ENCODE peak calls at places on chromosomes 6 and 20, in six cellular contexts. One of them, this sample, is unnamed.

GRCh38 chr20:58894652-58895051 is 42.1 kb downstream of the GNAS start:
- DNase-seq in cardiac muscle cell: no peak
- DNase-seq in IMR-90: no peak
- DNase-seq in A549: no peak
- DNase-seq in prostate gland: no peak
- DNase-seq in lower lobe of right lung: no peak
- DNase-seq in this sample: no peak

GRCh38 chr6:114315841-114316595 is 26.8 kb downstream of the HS3ST5 start:
- DNase-seq in cardiac muscle cell: no peak
- DNase-seq in IMR-90: no peak
- DNase-seq in A549: no peak
- DNase-seq in prostate gland: no peak
- DNase-seq in lower lobe of right lung: no peak
- DNase-seq in this sample: no peak

GRCh38 chr6:74161380-74161779 is 465.4 kb downstream of the CD109 start:
- DNase-seq in cardiac muscle cell: no peak
- DNase-seq in IMR-90: peak; percentile 13
- DNase-seq in A549: no peak
- DNase-seq in prostate gland: no peak
- DNase-seq in lower lobe of right lung: no peak
- DNase-seq in this sample: no peak

GRCh38 chr6:63441266-63441956 is 121.6 kb upstream of the LGSN start:
- DNase-seq in cardiac muscle cell: peak; percentile 27
- DNase-seq in IMR-90: no peak
- DNase-seq in A549: peak; percentile 86
- DNase-seq in prostate gland: no peak
- DNase-seq in lower lobe of right lung: no peak
- DNase-seq in this sample: peak; percentile 43

GRCh38 chr6:105990151-105990550 is 96.0 kb upstream of the PRDM1 start:
- DNase-seq in cardiac muscle cell: no peak
- DNase-seq in IMR-90: no peak
- DNase-seq in A549: no peak
- DNase-seq in prostate gland: no peak
- DNase-seq in lower lobe of right lung: no peak
- DNase-seq in this sample: no peak

GRCh38 chr20:45456632-45457031 is 12.9 kb upstream of the WFDC2 start:
- DNase-seq in cardiac muscle cell: peak; percentile 58
- DNase-seq in IMR-90: no peak
- DNase-seq in A549: peak; percentile 42
- DNase-seq in prostate gland: no peak
- DNase-seq in lower lobe of right lung: peak; percentile 58
- DNase-seq in this sample: peak; percentile 64

GRCh38 chr20:19936801-19937583 is 80.2 kb upstream of the NAA20 start:
- DNase-seq in cardiac muscle cell: no peak
- DNase-seq in IMR-90: no peak
- DNase-seq in A549: no peak
- DNase-seq in prostate gland: no peak
- DNase-seq in lower lobe of right lung: peak; percentile 68
- DNase-seq in this sample: no peak

GRCh38 chr6:55450007-55450406 is 122.7 kb downstream of the GFRAL start:
- DNase-seq in cardiac muscle cell: no peak
- DNase-seq in IMR-90: peak; percentile 27
- DNase-seq in A549: no peak
- DNase-seq in prostate gland: no peak
- DNase-seq in lower lobe of right lung: no peak
- DNase-seq in this sample: no peak

GRCh38 chr6:2817778-2818443 is 23.8 kb downstream of the SERPINB1 start:
- DNase-seq in cardiac muscle cell: no peak
- DNase-seq in IMR-90: peak; percentile 61
- DNase-seq in A549: peak; percentile 24
- DNase-seq in prostate gland: no peak
- DNase-seq in lower lobe of right lung: no peak
- DNase-seq in this sample: no peak

GRCh38 chr20:32845786-32846185 is 12.9 kb upstream of the EFCAB8 start:
- DNase-seq in cardiac muscle cell: no peak
- DNase-seq in IMR-90: peak; percentile 37
- DNase-seq in A549: no peak
- DNase-seq in prostate gland: no peak
- DNase-seq in lower lobe of right lung: no peak
- DNase-seq in this sample: no peak

GRCh38 chr6:113672691-113673149 is 184.4 kb upstream of the MARCKS start:
- DNase-seq in cardiac muscle cell: no peak
- DNase-seq in IMR-90: peak; percentile 37
- DNase-seq in A549: no peak
- DNase-seq in prostate gland: no peak
- DNase-seq in lower lobe of right lung: peak; percentile 58
- DNase-seq in this sample: peak; percentile 20

GRCh38 chr6:64520050-64520449 is 884.4 kb downstream of the PHF3 start:
- DNase-seq in cardiac muscle cell: no peak
- DNase-seq in IMR-90: peak; percentile 95
- DNase-seq in A549: peak; percentile 30
- DNase-seq in prostate gland: no peak
- DNase-seq in lower lobe of right lung: no peak
- DNase-seq in this sample: no peak

GRCh38 chr6:110415297-110415916 is at the start of gene DDO:
- DNase-seq in cardiac muscle cell: peak; percentile 14
- DNase-seq in IMR-90: peak; percentile 22
- DNase-seq in A549: no peak
- DNase-seq in prostate gland: peak; percentile 79
- DNase-seq in lower lobe of right lung: peak; percentile 70
- DNase-seq in this sample: no peak

GRCh38 chr20:51703446-51704287 is 64.5 kb downstream of the ATP9A start:
- DNase-seq in cardiac muscle cell: no peak
- DNase-seq in IMR-90: no peak
- DNase-seq in A549: peak; percentile 79
- DNase-seq in prostate gland: no peak
- DNase-seq in lower lobe of right lung: no peak
- DNase-seq in this sample: peak; percentile 40

GRCh38 chr6:109373333-109373732 is 8.9 kb downstream of the CD164 start:
- DNase-seq in cardiac muscle cell: no peak
- DNase-seq in IMR-90: no peak
- DNase-seq in A549: no peak
- DNase-seq in prostate gland: no peak
- DNase-seq in lower lobe of right lung: no peak
- DNase-seq in this sample: no peak

GRCh38 chr6:6951355-6951754 is 156.4 kb upstream of the RREB1 start:
- DNase-seq in cardiac muscle cell: no peak
- DNase-seq in IMR-90: no peak
- DNase-seq in A549: no peak
- DNase-seq in prostate gland: no peak
- DNase-seq in lower lobe of right lung: no peak
- DNase-seq in this sample: no peak
- H3K27ac ChIP-seq in cardiac muscle cell: no peak overlapping the region
- H3K27ac ChIP-seq in IMR-90: no peak overlapping the region
- H3K27ac ChIP-seq in A549: no peak overlapping the region
- H3K27ac ChIP-seq in prostate gland: no peak overlapping the region
- H3K27ac ChIP-seq in lower lobe of right lung: no peak overlapping the region
- H3K27ac ChIP-seq in this sample: no peak overlapping the region

DNA sequence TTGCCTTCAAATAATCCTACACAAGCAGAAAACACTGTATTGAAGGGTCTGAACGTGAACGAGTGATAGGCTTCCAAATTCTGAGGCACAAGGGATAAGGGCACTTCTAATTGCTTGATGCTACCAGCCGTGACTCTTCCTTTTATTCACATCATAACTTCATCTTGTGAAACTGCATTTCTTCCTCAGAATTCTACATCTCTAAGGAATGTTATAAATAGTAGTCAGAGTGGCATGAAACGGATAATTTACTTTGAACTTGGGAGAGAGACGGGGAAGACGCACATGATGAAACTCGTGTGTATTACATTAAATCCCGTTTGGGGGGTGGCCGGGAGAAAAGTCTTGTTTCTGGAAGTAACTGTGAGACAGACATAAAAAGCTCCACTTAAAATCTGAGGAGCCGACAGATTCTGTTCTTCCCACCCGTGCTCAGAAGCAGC is 754 bp downstream of the HDDC2 start:
- DNase-seq in cardiac muscle cell: no peak
- DNase-seq in IMR-90: peak; percentile 51
- DNase-seq in A549: no peak
- DNase-seq in prostate gland: no peak
- DNase-seq in lower lobe of right lung: no peak
- DNase-seq in this sample: no peak
- H3K27ac ChIP-seq in cardiac muscle cell: peak overlapping the region; percentile 93
- H3K27ac ChIP-seq in IMR-90: peak overlapping the region; percentile 98
- H3K27ac ChIP-seq in A549: peak overlapping the region; percentile 99
- H3K27ac ChIP-seq in prostate gland: peak overlapping the region; percentile 83
- H3K27ac ChIP-seq in lower lobe of right lung: peak overlapping the region; percentile 92
- H3K27ac ChIP-seq in this sample: no peak overlapping the region

DNA sequence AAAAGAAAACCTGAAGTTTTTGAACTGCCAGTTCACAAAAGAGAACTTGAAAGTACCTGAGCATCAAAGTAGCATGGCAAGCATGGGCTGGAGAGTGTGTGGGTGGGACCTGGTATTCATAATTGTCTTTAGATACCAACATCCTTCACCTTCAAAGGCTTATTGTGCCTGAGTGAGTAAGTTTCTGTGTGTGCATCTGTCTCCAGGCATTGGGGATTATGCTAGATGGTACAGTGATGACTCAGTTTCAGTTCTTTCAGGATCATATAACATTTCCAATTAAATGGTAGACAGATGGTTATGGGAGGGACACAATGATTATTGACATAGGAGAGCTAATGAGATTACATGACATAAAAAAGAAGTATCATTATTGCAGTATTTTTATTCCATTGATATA is 238.5 kb downstream of the ZFAND3 start:
- DNase-seq in cardiac muscle cell: no peak
- DNase-seq in IMR-90: peak; percentile 78
- DNase-seq in A549: no peak
- DNase-seq in prostate gland: no peak
- DNase-seq in lower lobe of right lung: no peak
- DNase-seq in this sample: no peak
- H3K27ac ChIP-seq in cardiac muscle cell: no peak overlapping the region
- H3K27ac ChIP-seq in IMR-90: no peak overlapping the region
- H3K27ac ChIP-seq in A549: no peak overlapping the region
- H3K27ac ChIP-seq in prostate gland: no peak overlapping the region
- H3K27ac ChIP-seq in lower lobe of right lung: no peak overlapping the region
- H3K27ac ChIP-seq in this sample: no peak overlapping the region

GRCh38 chr20:35295058-35295457 is 2.8 kb upstream of the FAM83C start:
- DNase-seq in cardiac muscle cell: no peak
- DNase-seq in IMR-90: no peak
- DNase-seq in A549: no peak
- DNase-seq in prostate gland: no peak
- DNase-seq in lower lobe of right lung: no peak
- DNase-seq in this sample: no peak
- H3K27ac ChIP-seq in cardiac muscle cell: no peak overlapping the region
- H3K27ac ChIP-seq in IMR-90: no peak overlapping the region
- H3K27ac ChIP-seq in A549: no peak overlapping the region
- H3K27ac ChIP-seq in prostate gland: no peak overlapping the region
- H3K27ac ChIP-seq in lower lobe of right lung: no peak overlapping the region
- H3K27ac ChIP-seq in this sample: no peak overlapping the region

DNA sequence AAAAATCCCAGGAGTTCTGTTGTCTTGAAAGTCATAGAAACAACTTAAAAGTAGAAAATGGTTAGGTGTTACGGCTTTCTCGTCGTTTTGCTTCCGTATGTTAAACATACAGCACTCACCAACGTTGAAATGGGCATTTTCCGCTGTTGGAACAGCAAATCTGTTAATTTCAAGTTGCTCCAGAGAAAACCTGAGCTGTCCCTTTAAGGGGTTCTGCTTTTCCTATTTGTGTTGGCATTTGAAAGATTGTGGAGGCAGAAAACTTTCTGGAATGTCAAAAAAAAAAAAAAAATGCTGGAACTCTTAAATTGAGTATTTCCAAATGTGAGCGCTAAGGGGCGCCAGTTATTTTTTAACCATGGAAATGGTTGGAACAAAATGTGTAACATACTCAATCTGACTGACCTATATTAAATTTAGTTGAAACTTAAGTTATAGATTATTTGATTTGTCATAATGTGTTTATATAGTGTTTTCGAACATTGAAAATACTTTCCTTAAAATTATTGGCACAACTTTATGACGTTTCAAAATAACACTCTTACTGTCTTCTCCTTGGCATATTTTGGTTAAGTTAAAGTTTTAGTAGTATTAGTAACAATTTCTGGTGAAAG is 2.2 kb downstream of the QKI start:
- DNase-seq in cardiac muscle cell: peak; percentile 87
- DNase-seq in IMR-90: peak; percentile 87
- DNase-seq in A549: peak; percentile 75
- DNase-seq in prostate gland: peak; percentile 63
- DNase-seq in lower lobe of right lung: no peak
- DNase-seq in this sample: peak; percentile 70
- H3K27ac ChIP-seq in cardiac muscle cell: peak overlapping the region; percentile 99
- H3K27ac ChIP-seq in IMR-90: peak overlapping the region; percentile 99
- H3K27ac ChIP-seq in A549: peak overlapping the region; percentile 100
- H3K27ac ChIP-seq in prostate gland: peak overlapping the region; percentile 99
- H3K27ac ChIP-seq in lower lobe of right lung: peak overlapping the region; percentile 98
- H3K27ac ChIP-seq in this sample: no peak overlapping the region

DNA sequence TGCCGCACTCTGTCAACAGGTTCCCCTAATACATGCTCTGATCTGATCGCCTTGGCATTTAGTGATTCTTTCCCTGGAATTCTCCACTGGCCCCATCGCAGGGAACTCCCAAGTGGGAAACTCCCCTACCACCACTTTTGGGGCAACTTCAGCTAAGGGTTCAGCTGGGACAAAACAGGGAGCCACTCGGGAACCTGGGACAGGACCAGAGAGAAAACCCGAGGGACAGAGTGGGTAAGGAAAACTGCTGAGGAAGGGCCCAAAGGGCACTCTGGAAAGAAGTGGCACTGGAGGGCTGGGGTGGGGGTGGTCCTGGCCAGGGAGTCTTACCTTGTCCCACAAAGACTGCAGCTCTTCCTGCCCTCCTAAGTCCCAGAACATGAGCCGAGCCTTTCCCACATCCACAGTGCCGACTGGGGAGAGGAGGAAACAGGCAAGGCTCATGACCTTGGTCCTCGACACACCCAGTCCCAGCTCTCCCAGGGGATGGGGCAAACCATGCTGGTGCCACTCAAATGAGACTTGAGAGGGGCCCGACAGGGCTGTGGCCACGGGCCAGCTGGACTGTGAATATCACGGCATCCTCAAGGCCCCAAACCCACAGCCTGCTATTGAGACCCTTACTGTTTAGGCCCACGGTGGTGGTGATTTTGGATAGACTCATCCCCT is 1.6 kb downstream of the ARFRP1 start:
- DNase-seq in cardiac muscle cell: no peak
- DNase-seq in IMR-90: no peak
- DNase-seq in A549: no peak
- DNase-seq in prostate gland: no peak
- DNase-seq in lower lobe of right lung: no peak
- DNase-seq in this sample: no peak
- H3K27ac ChIP-seq in cardiac muscle cell: peak overlapping the region; percentile 91
- H3K27ac ChIP-seq in IMR-90: peak overlapping the region; percentile 82
- H3K27ac ChIP-seq in A549: peak overlapping the region; percentile 98
- H3K27ac ChIP-seq in prostate gland: peak overlapping the region; percentile 70
- H3K27ac ChIP-seq in lower lobe of right lung: peak overlapping the region; percentile 95
- H3K27ac ChIP-seq in this sample: no peak overlapping the region

DNA sequence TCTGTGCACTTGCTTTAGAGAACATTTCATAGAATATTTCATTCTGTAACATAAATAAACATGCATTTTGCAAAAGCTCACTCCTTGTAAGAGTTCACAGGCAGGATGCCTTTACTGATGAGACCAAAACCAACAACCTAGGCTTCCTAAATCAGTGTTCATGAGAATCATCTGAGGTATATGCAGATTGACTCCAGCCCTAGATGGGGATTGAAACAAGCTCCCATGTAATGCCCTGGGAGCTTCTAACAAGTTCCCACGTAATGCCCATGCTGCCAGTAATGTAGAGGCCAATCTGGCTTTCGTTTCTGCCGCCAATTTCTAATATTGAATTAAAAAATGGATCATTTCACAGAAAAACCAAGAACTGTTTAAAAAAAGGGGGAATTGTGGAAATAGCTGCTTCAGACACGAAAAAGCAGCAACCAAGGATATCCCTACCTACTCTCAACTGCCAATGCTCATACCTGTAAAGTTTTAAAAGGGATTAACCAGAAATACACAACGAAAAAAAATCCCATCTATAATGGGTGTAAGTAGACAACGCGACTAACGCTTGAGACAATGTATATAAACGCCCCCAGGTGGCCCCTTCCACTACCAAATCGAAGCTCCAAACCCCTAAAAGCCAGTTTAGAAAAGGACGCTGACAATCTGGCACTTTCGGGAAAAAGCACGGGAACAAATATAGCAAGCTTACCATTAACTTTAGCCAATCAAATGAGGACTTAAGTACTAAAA is 94.7 kb upstream of the BTN3A2 start:
- DNase-seq in cardiac muscle cell: peak; percentile 25
- DNase-seq in IMR-90: no peak
- DNase-seq in A549: no peak
- DNase-seq in prostate gland: no peak
- DNase-seq in lower lobe of right lung: no peak
- DNase-seq in this sample: peak; percentile 60
- H3K27ac ChIP-seq in cardiac muscle cell: peak overlapping the region; percentile 65
- H3K27ac ChIP-seq in IMR-90: no peak overlapping the region
- H3K27ac ChIP-seq in A549: no peak overlapping the region
- H3K27ac ChIP-seq in prostate gland: no peak overlapping the region
- H3K27ac ChIP-seq in lower lobe of right lung: no peak overlapping the region
- H3K27ac ChIP-seq in this sample: peak overlapping the region; percentile 75

This sample was measured in neural progenitor cell.